ENCODE peak calls at places on chromosome 7, in ten cellular contexts. Y, D, S, R, C, X, Z, O, K and L are unnamed samples.
A peak's percentile ranks its signal among the peaks of the same experiment; 100 is the strongest.

GRCh38 chr7:13822678-13823077 is 166.8 kb downstream of the ETV1 start:
- DNase-seq in Y (no peak), D (no peak), S (no peak), R (no peak), C (no peak), X (no peak), Z (no peak), O (no peak), K (no peak), L (no peak)

GRCh38 chr7:17989546-17989945 is 38.1 kb downstream of the PRPS1L1 start:
- DNase-seq in Y (no peak), D (no peak), S (no peak), R (no peak), C (no peak), X (peak; percentile 48), Z (no peak), O (no peak), K (no peak), L (no peak)

GRCh38 chr7:154424370-154424769 is 372.2 kb downstream of the DPP6 start:
- DNase-seq in Y (no peak), D (no peak), S (no peak), R (no peak), C (no peak), X (no peak), Z (no peak), O (no peak), K (no peak), L (no peak)

GRCh38 chr7:78326189-78326588 is 527.6 kb downstream of the PHTF2 start:
- DNase-seq in Y (no peak), D (no peak), S (no peak), R (no peak), C (no peak), X (no peak), Z (no peak), O (no peak), K (no peak), L (no peak)

GRCh38 chr7:27374958-27375841 is 132.6 kb downstream of the EVX1 start:
- DNase-seq in Y (no peak), D (no peak), S (no peak), R (no peak), C (no peak), X (no peak), Z (no peak), O (no peak), K (no peak), L (no peak)

GRCh38 chr7:49791089-49791741 is 17.8 kb downstream of the VWC2 start:
- DNase-seq in Y (peak; percentile 15), D (peak; percentile 39), S (no peak), R (no peak), C (no peak), X (peak; percentile 26), Z (no peak), O (no peak), K (no peak), L (no peak)

GRCh38 chr7:153193144-153193595 is 433.6 kb downstream of the ACTR3B start:
- DNase-seq in Y (no peak), D (peak; percentile 74), S (no peak), R (no peak), C (peak; percentile 27), X (peak; percentile 9), Z (no peak), O (no peak), K (peak; percentile 87), L (no peak)

GRCh38 chr7:17521437-17521836 is 223.0 kb downstream of the AHR start:
- DNase-seq in Y (no peak), D (no peak), S (no peak), R (no peak), C (no peak), X (no peak), Z (no peak), O (no peak), K (no peak), L (no peak)

GRCh38 chr7:12930534-12930933 is 243.1 kb downstream of the ARL4A start:
- DNase-seq in Y (no peak), D (no peak), S (no peak), R (no peak), C (no peak), X (no peak), Z (no peak), O (no peak), K (no peak), L (no peak)

GRCh38 chr7:110804501-110804900 is 286.4 kb upstream of the LRRN3 start:
- DNase-seq in Y (no peak), D (no peak), S (no peak), R (no peak), C (no peak), X (no peak), Z (no peak), O (no peak), K (peak; percentile 46), L (no peak)

GRCh38 chr7:106064836-106065559 is 47.1 kb downstream of the SYPL1 start:
- DNase-seq in Y (peak; percentile 81), D (peak; percentile 82), S (no peak), R (peak; percentile 88), C (no peak), X (peak; percentile 79), Z (peak; percentile 91), O (peak; percentile 83), K (no peak), L (peak; percentile 90)

DNA sequence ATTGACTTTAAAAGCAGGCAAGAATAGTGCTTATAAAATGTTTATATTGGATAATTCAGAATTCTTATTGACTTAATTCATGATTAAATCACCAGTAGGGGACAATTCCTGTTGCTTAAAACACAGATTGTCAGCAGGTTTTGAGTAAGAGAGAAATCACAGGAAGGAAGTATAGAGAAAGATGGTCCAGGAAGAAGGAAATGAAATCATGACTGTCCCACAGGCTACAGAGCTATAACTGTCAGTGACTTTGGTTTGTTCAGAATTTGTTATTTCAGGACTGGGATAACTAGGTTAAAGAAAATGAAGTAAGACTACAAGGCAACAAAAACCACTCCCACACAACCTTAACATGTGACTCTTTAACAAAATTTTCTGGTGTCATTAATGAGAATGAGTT is 6.8 kb downstream of the GNGT1 start:
- DNase-seq in Y (no peak), D (no peak), S (no peak), R (no peak), C (no peak), X (no peak), Z (no peak), O (no peak), K (no peak), L (no peak)
- TF ChIP-seq POLR2AphosphoS5 in Y (no peak), D (no peak), S (no peak), R (no peak), C (no peak), X (no peak), Z (no peak), O (no peak), K (no peak), L (no peak)

GRCh38 chr7:101565601-101566209 is 63.4 kb downstream of the MYL10 start:
- DNase-seq in Y (no peak), D (no peak), S (no peak), R (no peak), C (no peak), X (peak; percentile 6), Z (no peak), O (no peak), K (no peak), L (no peak)
- TF ChIP-seq POLR2AphosphoS5 in Y (no peak), D (no peak), S (no peak), R (no peak), C (no peak), X (no peak), Z (no peak), O (no peak), K (no peak), L (no peak)

GRCh38 chr7:142567676-142568075 is 181.6 kb upstream of the PRSS1 start:
- DNase-seq in Y (no peak), D (no peak), S (no peak), R (no peak), C (no peak), X (no peak), Z (no peak), O (no peak), K (no peak), L (no peak)

GRCh38 chr7:142566291-142566690 is 183.0 kb upstream of the PRSS1 start:
- DNase-seq in Y (no peak), D (no peak), S (no peak), R (no peak), C (no peak), X (no peak), Z (no peak), O (no peak), K (no peak), L (no peak)

GRCh38 chr7:142569851-142570250 is 179.4 kb upstream of the PRSS1 start:
- DNase-seq in Y (no peak), D (no peak), S (no peak), R (no peak), C (no peak), X (no peak), Z (no peak), O (no peak), K (no peak), L (no peak)

GRCh38 chr7:142567201-142567600 is 182.1 kb upstream of the PRSS1 start:
- DNase-seq in Y (no peak), D (no peak), S (no peak), R (no peak), C (no peak), X (no peak), Z (no peak), O (no peak), K (no peak), L (no peak)

DNA sequence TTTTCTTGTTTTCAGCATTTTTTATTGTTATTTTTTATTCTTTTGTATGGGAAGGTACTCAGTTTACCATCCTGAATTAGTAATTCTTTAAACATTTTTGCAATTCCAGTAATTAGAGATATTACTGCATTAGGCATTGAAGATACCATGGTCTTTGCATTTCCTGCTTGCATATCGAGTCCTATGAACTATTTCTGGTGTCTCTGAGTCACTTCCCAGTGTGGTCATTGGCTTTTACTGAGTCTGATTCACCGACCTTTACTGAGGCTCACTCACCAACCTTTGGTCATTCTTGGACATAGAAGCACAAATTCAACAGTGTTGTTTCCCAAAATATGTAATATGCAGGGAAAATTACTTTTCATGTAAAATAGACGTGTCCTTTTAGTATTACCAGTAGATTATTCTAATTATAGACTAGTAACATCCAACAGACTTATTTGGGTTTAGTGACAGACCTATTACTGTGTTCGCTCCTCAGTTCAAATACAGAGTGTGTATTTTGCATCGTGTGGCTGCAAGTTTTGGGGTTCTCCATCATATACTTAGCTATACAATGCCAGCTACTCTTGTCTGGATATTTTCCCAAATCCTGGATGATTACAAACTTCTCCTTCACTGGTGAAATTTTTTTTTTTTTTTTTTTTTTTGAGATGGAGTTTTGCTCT is 180.7 kb upstream of the PRSS1 start:
- DNase-seq in Y (peak; percentile 86), D (no peak), S (no peak), R (no peak), C (no peak), X (no peak), Z (no peak), O (no peak), K (no peak), L (no peak)
- TF ChIP-seq POLR2AphosphoS5 in Y (no peak), D (peak; percentile 67), S (no peak), R (no peak), C (no peak), X (no peak), Z (no peak), O (no peak), K (no peak), L (no peak)

DNA sequence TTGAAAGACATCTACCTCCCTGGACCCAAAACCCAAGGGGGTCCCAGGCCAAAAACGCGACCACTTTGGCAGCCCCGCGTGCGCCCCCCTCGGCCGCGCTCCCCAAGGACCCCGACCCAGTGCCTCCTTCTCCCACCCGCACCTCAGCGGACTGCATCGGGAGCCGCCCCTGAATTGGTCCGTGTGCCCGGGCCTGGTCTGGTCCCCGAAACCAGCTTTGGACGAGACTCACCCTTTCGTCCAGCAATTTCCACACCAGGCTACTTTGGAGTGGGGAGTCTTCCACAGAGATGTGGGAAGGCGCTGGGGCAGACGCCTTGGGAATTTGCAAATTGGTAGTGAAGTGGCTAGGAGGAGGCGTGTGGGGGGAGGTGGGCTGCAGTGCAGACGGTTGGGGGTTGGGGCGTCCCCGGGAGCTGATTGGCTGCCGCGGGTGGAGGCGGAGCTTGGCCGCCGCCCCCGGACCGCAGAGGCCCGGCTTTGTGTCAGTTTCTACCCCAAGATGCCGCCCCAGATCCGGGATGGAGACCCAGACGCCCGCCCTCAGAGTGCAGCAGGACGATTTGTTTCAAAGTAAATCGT is 16.9 kb downstream of the TCAF1 start:
- DNase-seq in Y (no peak), D (peak; percentile 97), S (no peak), R (no peak), C (peak; percentile 72), X (no peak), Z (peak; percentile 52), O (peak; percentile 75), K (peak; percentile 88), L (no peak)
- TF ChIP-seq POLR2AphosphoS5 in Y (no peak), D (peak; percentile 82), S (no peak), R (no peak), C (no peak), X (peak; percentile 28), Z (no peak), O (no peak), K (peak; percentile 43), L (no peak)